ENCODE peak calls at places on chromosomes 4 and X, in nine cellular contexts. One of them, this sample, is unnamed.

GRCh38 chr4:41896648-41897047 is 38.6 kb upstream of the TMEM33 start:
- DNase-seq in breast epithelium: no peak
- DNase-seq in choroid plexus epithelial cell: no peak
- DNase-seq in GM20000: no peak
- DNase-seq in activated CD8-positive, alpha-beta T cell treated with anti-CD3 and anti-CD28 coated beads for 36 hours: no peak
- DNase-seq in psoas muscle: no peak
- DNase-seq in neural crest cell: no peak
- DNase-seq in brain microvascular endothelial cell: no peak
- DNase-seq in astrocyte of the spinal cord: no peak
- DNase-seq in this sample: no peak

GRCh38 chrX:110454336-110454735 is 95.7 kb downstream of the RTL9 start:
- DNase-seq in breast epithelium: no peak
- DNase-seq in choroid plexus epithelial cell: no peak
- DNase-seq in GM20000: no peak
- DNase-seq in activated CD8-positive, alpha-beta T cell treated with anti-CD3 and anti-CD28 coated beads for 36 hours: no peak
- DNase-seq in psoas muscle: no peak
- DNase-seq in neural crest cell: no peak
- DNase-seq in brain microvascular endothelial cell: no peak
- DNase-seq in astrocyte of the spinal cord: no peak
- DNase-seq in this sample: no peak

GRCh38 chr4:169079942-169080827 is 70.1 kb upstream of the CBR4 start:
- DNase-seq in breast epithelium: peak; percentile 56
- DNase-seq in choroid plexus epithelial cell: peak; percentile 94
- DNase-seq in GM20000: peak; percentile 55
- DNase-seq in activated CD8-positive, alpha-beta T cell treated with anti-CD3 and anti-CD28 coated beads for 36 hours: peak; percentile 48
- DNase-seq in psoas muscle: peak; percentile 72
- DNase-seq in neural crest cell: no peak
- DNase-seq in brain microvascular endothelial cell: peak; percentile 77
- DNase-seq in astrocyte of the spinal cord: peak; percentile 89
- DNase-seq in this sample: no peak

GRCh38 chr4:140098481-140099132 is 55.4 kb downstream of the MAML3 start:
- DNase-seq in breast epithelium: no peak
- DNase-seq in choroid plexus epithelial cell: peak; percentile 58
- DNase-seq in GM20000: no peak
- DNase-seq in activated CD8-positive, alpha-beta T cell treated with anti-CD3 and anti-CD28 coated beads for 36 hours: no peak
- DNase-seq in psoas muscle: no peak
- DNase-seq in neural crest cell: no peak
- DNase-seq in brain microvascular endothelial cell: no peak
- DNase-seq in astrocyte of the spinal cord: peak; percentile 86
- DNase-seq in this sample: no peak

GRCh38 chrX:150899191-150899757 is 806 bp upstream of the CD99L2 start:
- DNase-seq in breast epithelium: no peak
- DNase-seq in choroid plexus epithelial cell: peak; percentile 28
- DNase-seq in GM20000: peak; percentile 35
- DNase-seq in activated CD8-positive, alpha-beta T cell treated with anti-CD3 and anti-CD28 coated beads for 36 hours: peak; percentile 44
- DNase-seq in psoas muscle: peak; percentile 57
- DNase-seq in neural crest cell: peak; percentile 5
- DNase-seq in brain microvascular endothelial cell: no peak
- DNase-seq in astrocyte of the spinal cord: peak; percentile 14
- DNase-seq in this sample: no peak

GRCh38 chr4:164989464-164989863 is 12.0 kb upstream of the TRIM61 start:
- DNase-seq in breast epithelium: no peak
- DNase-seq in choroid plexus epithelial cell: no peak
- DNase-seq in GM20000: no peak
- DNase-seq in activated CD8-positive, alpha-beta T cell treated with anti-CD3 and anti-CD28 coated beads for 36 hours: no peak
- DNase-seq in psoas muscle: no peak
- DNase-seq in neural crest cell: no peak
- DNase-seq in brain microvascular endothelial cell: no peak
- DNase-seq in astrocyte of the spinal cord: no peak
- DNase-seq in this sample: no peak

GRCh38 chrX:13373807-13374187 is 53.9 kb upstream of the ATXN3L start:
- DNase-seq in breast epithelium: no peak
- DNase-seq in choroid plexus epithelial cell: peak; percentile 86
- DNase-seq in GM20000: no peak
- DNase-seq in activated CD8-positive, alpha-beta T cell treated with anti-CD3 and anti-CD28 coated beads for 36 hours: no peak
- DNase-seq in psoas muscle: no peak
- DNase-seq in neural crest cell: no peak
- DNase-seq in brain microvascular endothelial cell: peak; percentile 62
- DNase-seq in astrocyte of the spinal cord: peak; percentile 79
- DNase-seq in this sample: no peak

GRCh38 chrX:123835661-123836371 is 24.0 kb upstream of the XIAP start:
- DNase-seq in breast epithelium: no peak
- DNase-seq in choroid plexus epithelial cell: peak; percentile 55
- DNase-seq in GM20000: no peak
- DNase-seq in activated CD8-positive, alpha-beta T cell treated with anti-CD3 and anti-CD28 coated beads for 36 hours: peak; percentile 20
- DNase-seq in psoas muscle: no peak
- DNase-seq in neural crest cell: no peak
- DNase-seq in brain microvascular endothelial cell: peak; percentile 51
- DNase-seq in astrocyte of the spinal cord: peak; percentile 64
- DNase-seq in this sample: no peak

GRCh38 chrX:65706041-65706828 is 38.8 kb downstream of the MSN start:
- DNase-seq in breast epithelium: peak; percentile 46
- DNase-seq in choroid plexus epithelial cell: peak; percentile 63
- DNase-seq in GM20000: peak; percentile 21
- DNase-seq in activated CD8-positive, alpha-beta T cell treated with anti-CD3 and anti-CD28 coated beads for 36 hours: peak; percentile 79
- DNase-seq in psoas muscle: peak; percentile 66
- DNase-seq in neural crest cell: no peak
- DNase-seq in brain microvascular endothelial cell: peak; percentile 46
- DNase-seq in astrocyte of the spinal cord: peak; percentile 54
- DNase-seq in this sample: no peak

GRCh38 chr4:30825008-30825765 is 105.0 kb downstream of the PCDH7 start:
- DNase-seq in breast epithelium: no peak
- DNase-seq in choroid plexus epithelial cell: peak; percentile 19
- DNase-seq in GM20000: no peak
- DNase-seq in activated CD8-positive, alpha-beta T cell treated with anti-CD3 and anti-CD28 coated beads for 36 hours: no peak
- DNase-seq in psoas muscle: no peak
- DNase-seq in neural crest cell: no peak
- DNase-seq in brain microvascular endothelial cell: peak; percentile 26
- DNase-seq in astrocyte of the spinal cord: peak; percentile 15
- DNase-seq in this sample: no peak

GRCh38 chr4:77595361-77595973 is 10.2 kb upstream of the CXCL13 start:
- DNase-seq in breast epithelium: no peak
- DNase-seq in choroid plexus epithelial cell: no peak
- DNase-seq in GM20000: no peak
- DNase-seq in activated CD8-positive, alpha-beta T cell treated with anti-CD3 and anti-CD28 coated beads for 36 hours: peak; percentile 7
- DNase-seq in psoas muscle: no peak
- DNase-seq in neural crest cell: no peak
- DNase-seq in brain microvascular endothelial cell: no peak
- DNase-seq in astrocyte of the spinal cord: no peak
- DNase-seq in this sample: no peak

GRCh38 chr4:77593993-77594392 is 11.6 kb upstream of the CXCL13 start:
- DNase-seq in breast epithelium: no peak
- DNase-seq in choroid plexus epithelial cell: no peak
- DNase-seq in GM20000: no peak
- DNase-seq in activated CD8-positive, alpha-beta T cell treated with anti-CD3 and anti-CD28 coated beads for 36 hours: no peak
- DNase-seq in psoas muscle: no peak
- DNase-seq in neural crest cell: no peak
- DNase-seq in brain microvascular endothelial cell: no peak
- DNase-seq in astrocyte of the spinal cord: no peak
- DNase-seq in this sample: no peak

GRCh38 chr4:77600521-77601451 is 4.8 kb upstream of the CXCL13 start:
- DNase-seq in breast epithelium: no peak
- DNase-seq in choroid plexus epithelial cell: peak; percentile 64
- DNase-seq in GM20000: peak; percentile 41
- DNase-seq in activated CD8-positive, alpha-beta T cell treated with anti-CD3 and anti-CD28 coated beads for 36 hours: peak; percentile 60
- DNase-seq in psoas muscle: no peak
- DNase-seq in neural crest cell: no peak
- DNase-seq in brain microvascular endothelial cell: peak; percentile 22
- DNase-seq in astrocyte of the spinal cord: peak; percentile 37
- DNase-seq in this sample: no peak

GRCh38 chr4:77601614-77602187 is 3.9 kb upstream of the CXCL13 start:
- DNase-seq in breast epithelium: no peak
- DNase-seq in choroid plexus epithelial cell: no peak
- DNase-seq in GM20000: no peak
- DNase-seq in activated CD8-positive, alpha-beta T cell treated with anti-CD3 and anti-CD28 coated beads for 36 hours: no peak
- DNase-seq in psoas muscle: no peak
- DNase-seq in neural crest cell: no peak
- DNase-seq in brain microvascular endothelial cell: no peak
- DNase-seq in astrocyte of the spinal cord: no peak
- DNase-seq in this sample: no peak

DNA sequence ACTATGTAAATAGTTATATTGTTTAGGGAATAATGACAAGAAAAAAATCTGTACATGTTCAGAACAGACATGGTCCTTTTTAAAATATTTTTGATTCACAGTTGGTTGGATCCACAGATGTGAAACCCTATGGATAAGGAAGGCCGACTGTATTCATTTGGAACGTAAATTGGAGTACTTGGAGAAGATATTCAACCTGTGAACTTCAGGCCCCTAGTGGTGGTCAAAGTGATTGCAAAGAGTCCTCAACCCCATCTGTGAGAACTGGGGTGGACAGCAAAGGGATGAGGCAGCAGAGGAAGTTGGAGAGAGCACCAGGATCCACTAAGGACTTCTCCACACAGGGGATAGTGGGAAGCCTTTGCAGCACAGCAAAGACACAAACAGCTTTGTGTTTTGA is 6.2 kb upstream of the CXCL13 start:
- DNase-seq in breast epithelium: no peak
- DNase-seq in choroid plexus epithelial cell: peak; percentile 78
- DNase-seq in GM20000: no peak
- DNase-seq in activated CD8-positive, alpha-beta T cell treated with anti-CD3 and anti-CD28 coated beads for 36 hours: peak; percentile 29
- DNase-seq in psoas muscle: no peak
- DNase-seq in neural crest cell: peak; percentile 4
- DNase-seq in brain microvascular endothelial cell: peak; percentile 55
- DNase-seq in astrocyte of the spinal cord: peak; percentile 58
- DNase-seq in this sample: no peak
- TF ChIP-seq CTCF in breast epithelium: peak; percentile 33
- TF ChIP-seq CTCF in choroid plexus epithelial cell: peak; percentile 83
- TF ChIP-seq CTCF in GM20000: peak; percentile 18
- TF ChIP-seq CTCF in activated CD8-positive, alpha-beta T cell treated with anti-CD3 and anti-CD28 coated beads for 36 hours: peak; percentile 52
- TF ChIP-seq CTCF in psoas muscle: peak; percentile 30
- TF ChIP-seq CTCF in neural crest cell: peak; percentile 65
- TF ChIP-seq CTCF in brain microvascular endothelial cell: peak; percentile 83
- TF ChIP-seq CTCF in astrocyte of the spinal cord: peak; percentile 79
- TF ChIP-seq CTCF in this sample: peak; percentile 73

DNA sequence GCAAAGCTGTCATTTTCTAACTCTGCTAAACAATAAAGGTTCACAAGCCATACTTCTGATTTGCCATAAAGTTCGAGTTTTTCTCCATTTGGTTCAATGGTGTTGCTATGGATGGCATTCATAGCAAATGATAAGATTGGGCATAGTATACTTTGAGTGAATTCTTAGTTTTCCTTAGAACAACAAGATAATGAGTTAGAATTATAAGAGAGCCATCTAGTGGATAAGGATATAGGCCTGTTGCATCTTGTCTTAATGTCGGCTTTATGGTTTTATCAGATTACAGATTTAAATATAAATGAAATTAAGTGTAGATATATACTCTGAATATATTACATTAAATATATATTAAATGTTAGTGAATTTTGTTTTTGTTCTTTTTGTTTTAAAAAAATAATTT is 644.6 kb downstream of the IL1RAPL1 start:
- DNase-seq in breast epithelium: no peak
- DNase-seq in choroid plexus epithelial cell: peak; percentile 22
- DNase-seq in GM20000: no peak
- DNase-seq in activated CD8-positive, alpha-beta T cell treated with anti-CD3 and anti-CD28 coated beads for 36 hours: no peak
- DNase-seq in psoas muscle: no peak
- DNase-seq in neural crest cell: no peak
- DNase-seq in brain microvascular endothelial cell: no peak
- DNase-seq in astrocyte of the spinal cord: peak; percentile 10
- DNase-seq in this sample: no peak
- TF ChIP-seq CTCF in breast epithelium: no peak
- TF ChIP-seq CTCF in choroid plexus epithelial cell: peak; percentile 47
- TF ChIP-seq CTCF in GM20000: no peak
- TF ChIP-seq CTCF in activated CD8-positive, alpha-beta T cell treated with anti-CD3 and anti-CD28 coated beads for 36 hours: no peak
- TF ChIP-seq CTCF in psoas muscle: peak; percentile 8
- TF ChIP-seq CTCF in neural crest cell: peak; percentile 56
- TF ChIP-seq CTCF in brain microvascular endothelial cell: peak; percentile 18
- TF ChIP-seq CTCF in astrocyte of the spinal cord: peak; percentile 32
- TF ChIP-seq CTCF in this sample: no peak

DNA sequence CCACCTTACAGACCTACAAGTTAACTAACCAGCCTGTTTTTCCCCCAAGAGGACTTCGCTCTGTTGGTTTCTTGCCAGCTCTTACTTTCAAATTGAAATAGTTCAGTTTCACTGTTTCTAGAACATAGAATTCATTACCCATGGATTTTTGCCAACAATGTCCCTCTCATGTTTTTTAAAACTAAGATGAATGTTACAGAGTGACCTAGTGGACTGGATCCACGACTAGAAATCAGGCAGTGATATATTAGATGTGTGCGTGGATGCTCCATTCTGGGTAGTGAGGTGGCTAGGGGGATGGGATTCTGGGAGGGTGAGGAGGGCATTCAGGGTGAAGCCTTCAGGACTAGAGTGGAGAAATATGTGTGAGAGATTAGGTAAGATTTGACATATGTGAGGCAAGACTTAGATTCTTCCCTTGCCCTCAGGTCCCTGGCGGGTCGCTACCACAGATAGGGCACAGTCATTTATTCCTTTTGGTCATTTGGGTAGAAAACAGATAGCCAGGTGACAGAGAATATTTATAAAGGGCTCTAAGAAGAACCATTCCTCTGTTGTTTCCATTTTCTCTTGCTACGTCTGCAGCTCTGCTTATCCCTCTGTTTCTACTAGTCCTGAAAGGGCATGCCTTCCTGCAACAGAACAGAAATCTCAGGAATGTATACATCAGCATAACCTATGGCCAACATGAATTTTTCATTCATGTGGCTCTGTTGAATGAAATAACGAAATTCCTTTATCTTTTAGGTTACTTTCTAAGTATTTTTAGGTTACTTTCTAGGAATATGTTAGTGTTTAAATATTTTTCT is 15.4 kb upstream of the JADE1 start:
- DNase-seq in breast epithelium: no peak
- DNase-seq in choroid plexus epithelial cell: peak; percentile 76
- DNase-seq in GM20000: no peak
- DNase-seq in activated CD8-positive, alpha-beta T cell treated with anti-CD3 and anti-CD28 coated beads for 36 hours: no peak
- DNase-seq in psoas muscle: no peak
- DNase-seq in neural crest cell: no peak
- DNase-seq in brain microvascular endothelial cell: no peak
- DNase-seq in astrocyte of the spinal cord: no peak
- DNase-seq in this sample: no peak
- TF ChIP-seq CTCF in breast epithelium: no peak
- TF ChIP-seq CTCF in choroid plexus epithelial cell: no peak
- TF ChIP-seq CTCF in GM20000: no peak
- TF ChIP-seq CTCF in activated CD8-positive, alpha-beta T cell treated with anti-CD3 and anti-CD28 coated beads for 36 hours: no peak
- TF ChIP-seq CTCF in psoas muscle: no peak
- TF ChIP-seq CTCF in neural crest cell: no peak
- TF ChIP-seq CTCF in brain microvascular endothelial cell: no peak
- TF ChIP-seq CTCF in astrocyte of the spinal cord: no peak
- TF ChIP-seq CTCF in this sample: no peak

GRCh38 chr4:152808670-152809069 is 28.9 kb downstream of the ARFIP1 start:
- DNase-seq in breast epithelium: no peak
- DNase-seq in choroid plexus epithelial cell: no peak
- DNase-seq in GM20000: no peak
- DNase-seq in activated CD8-positive, alpha-beta T cell treated with anti-CD3 and anti-CD28 coated beads for 36 hours: no peak
- DNase-seq in psoas muscle: no peak
- DNase-seq in neural crest cell: no peak
- DNase-seq in brain microvascular endothelial cell: no peak
- DNase-seq in astrocyte of the spinal cord: no peak
- DNase-seq in this sample: no peak
- TF ChIP-seq CTCF in breast epithelium: no peak
- TF ChIP-seq CTCF in choroid plexus epithelial cell: no peak
- TF ChIP-seq CTCF in GM20000: no peak
- TF ChIP-seq CTCF in activated CD8-positive, alpha-beta T cell treated with anti-CD3 and anti-CD28 coated beads for 36 hours: no peak
- TF ChIP-seq CTCF in psoas muscle: no peak
- TF ChIP-seq CTCF in neural crest cell: no peak
- TF ChIP-seq CTCF in brain microvascular endothelial cell: no peak
- TF ChIP-seq CTCF in astrocyte of the spinal cord: no peak
- TF ChIP-seq CTCF in this sample: no peak

DNA sequence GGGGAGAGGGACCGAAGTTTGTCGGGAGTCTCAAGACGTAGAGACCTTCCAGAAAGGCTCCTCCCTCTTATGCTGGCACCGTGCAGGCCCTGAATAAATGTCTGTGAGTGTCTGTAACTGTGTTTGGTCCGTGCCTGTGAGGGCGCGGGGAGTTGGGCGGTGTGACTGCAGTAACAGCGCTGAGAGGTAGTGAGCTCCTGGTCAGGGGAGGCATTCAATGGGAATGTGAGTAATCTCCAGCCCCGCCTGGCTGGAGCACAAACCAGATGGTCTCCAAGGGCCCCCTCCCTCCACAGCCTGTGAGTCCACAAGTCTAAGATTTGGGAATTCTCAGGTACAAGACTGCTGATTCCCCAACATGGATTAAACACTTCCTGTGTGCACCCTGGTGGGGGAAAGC is 100.0 kb downstream of the HMX1 start:
- DNase-seq in breast epithelium: peak; percentile 22
- DNase-seq in choroid plexus epithelial cell: no peak
- DNase-seq in GM20000: no peak
- DNase-seq in activated CD8-positive, alpha-beta T cell treated with anti-CD3 and anti-CD28 coated beads for 36 hours: no peak
- DNase-seq in psoas muscle: peak; percentile 15
- DNase-seq in neural crest cell: no peak
- DNase-seq in brain microvascular endothelial cell: no peak
- DNase-seq in astrocyte of the spinal cord: no peak
- DNase-seq in this sample: no peak
- TF ChIP-seq CTCF in breast epithelium: no peak
- TF ChIP-seq CTCF in choroid plexus epithelial cell: no peak
- TF ChIP-seq CTCF in GM20000: no peak
- TF ChIP-seq CTCF in activated CD8-positive, alpha-beta T cell treated with anti-CD3 and anti-CD28 coated beads for 36 hours: no peak
- TF ChIP-seq CTCF in psoas muscle: no peak
- TF ChIP-seq CTCF in neural crest cell: no peak
- TF ChIP-seq CTCF in brain microvascular endothelial cell: no peak
- TF ChIP-seq CTCF in astrocyte of the spinal cord: no peak
- TF ChIP-seq CTCF in this sample: no peak

This sample was measured in GM12864.